ENCODE peak calls at places on chromosomes 12 and 14, in four cellular contexts. A is NCI-H460, G is stromal cell of bone marrow, C is NCI-H187 treated with DMSO at 0.1 percent for 48 hours. T is an unnamed sample.

GRCh38 chr14:72864712-72865365 is 29.1 kb downstream of the DPF3 start:
- DNase-seq in G (no peak), C (no peak), A (no peak), T (no peak)

GRCh38 chr12:29559194-29559593 is 61.7 kb upstream of the OVCH1 start:
- DNase-seq in G (no peak), C (no peak), A (no peak), T (no peak)

GRCh38 chr12:42162198-42162597 is 17.5 kb upstream of the GXYLT1 start:
- DNase-seq in A (no peak), G (no peak), C (no peak), T (peak)

GRCh38 chr12:79274571-79275064 is 410.0 kb downstream of the SYT1 start:
- DNase-seq in A (no peak), C (peak), G (no peak), T (no peak)

GRCh38 chr12:65170245-65170881 is 980 bp downstream of the LEMD3 start:
- DNase-seq in A (peak), C (no peak), G (peak), T (peak)

GRCh38 chr14:77653473-77653872 is 37.0 kb upstream of the SPTLC2 start:
- DNase-seq in A (no peak), G (no peak), C (no peak), T (no peak)

GRCh38 chr12:117900561-117900960 is 68.2 kb downstream of the KSR2 start:
- DNase-seq in G (no peak), A (no peak), C (no peak), T (peak)

GRCh38 chr12:67539946-67540345 is 108.6 kb upstream of the DYRK2 start:
- DNase-seq in G (no peak), C (no peak), A (no peak), T (no peak)

GRCh38 chr12:48972213-48973021 is 882 bp upstream of the WNT10B start:
- DNase-seq in A (no peak), G (no peak), C (no peak), T (no peak)

GRCh38 chr14:93430319-93430801 is 379 bp upstream of the UNC79 start:
- DNase-seq in G (no peak), A (no peak), C (peak), T (no peak)

GRCh38 chr12:24226745-24227350 is 277.4 kb upstream of the SOX5 start:
- DNase-seq in A (peak), G (peak), C (no peak), T (peak)

GRCh38 chr14:93702946-93703345 is 85.3 kb downstream of the PRIMA1 start:
- DNase-seq in A (no peak), G (no peak), C (no peak), T (no peak)

GRCh38 chr12:111773801-111774551 is 7.2 kb downstream of the ALDH2 start:
- DNase-seq in C (no peak), A (no peak), G (peak), T (peak)

GRCh38 chr12:120350576-120351350 is 18.2 kb downstream of the MSI1 start:
- DNase-seq in G (no peak), C (no peak), A (no peak), T (no peak)

GRCh38 chr12:9148926-9149325 is 33.2 kb upstream of the A2M start:
- DNase-seq in G (no peak), C (no peak), A (no peak), T (no peak)

GRCh38 chr14:21894003-21894897 is 220.6 kb upstream of the OR4E1 start:
- DNase-seq in C (no peak), A (no peak), G (no peak), T (no peak)

GRCh38 chr14:31992051-31992450 is 85.1 kb upstream of the ARHGAP5 start:
- DNase-seq in A (peak), G (peak), C (no peak), T (peak)

GRCh38 chr12:85283560-85283959 is 3.5 kb downstream of the ALX1 start:
- DNase-seq in A (no peak), C (no peak), G (no peak), T (no peak)

GRCh38 chr12:26466709-26467108 is 271.3 kb downstream of the SSPN start:
- DNase-seq in A (no peak), G (no peak), C (peak), T (no peak)

GRCh38 chr12:121452356-121453021 is 52.6 kb downstream of the RNF34 start:
- DNase-seq in C (no peak), A (no peak), G (no peak), T (no peak)

GRCh38 chr14:83217492-83217891 is 1683.8 kb upstream of the SEL1L start:
- DNase-seq in C (no peak), A (no peak), G (peak), T (peak)

GRCh38 chr12:70338531-70338930 is 27.6 kb upstream of the KCNMB4 start:
- DNase-seq in C (no peak), G (peak), A (no peak), T (no peak)

GRCh38 chr14:92501891-92502351 is 11.7 kb upstream of the RIN3 start:
- DNase-seq in G (peak), A (no peak), C (no peak), T (peak)

GRCh38 chr12:47896633-47897032 is 8.2 kb downstream of the VDR start:
- DNase-seq in A (no peak), C (no peak), G (no peak), T (no peak)

GRCh38 chr12:65449400-65449799 is 170.9 kb downstream of the MSRB3 start:
- DNase-seq in G (peak), A (no peak), C (no peak), T (peak)

GRCh38 chr14:65972346-65972745 is 513.8 kb upstream of the CCDC196 start:
- DNase-seq in G (no peak), C (no peak), A (no peak), T (peak)

GRCh38 chr14:83838221-83838620 is 1691.7 kb upstream of the FLRT2 start:
- DNase-seq in G (no peak), A (peak), C (no peak), T (no peak)

GRCh38 chr12:88578821-88579518 is 1.3 kb downstream of the KITLG start:
- DNase-seq in A (peak), G (no peak), C (peak), T (no peak)

GRCh38 chr12:106138646-106139421 is at the start of gene NUAK1:
- DNase-seq in A (peak), C (no peak), G (no peak), T (no peak)